ENCODE peak calls at places on chromosome 22, in four cellular contexts. N is colonic mucosa, K is AG08395, X is NCI-H460. H is an unnamed sample.

GRCh38 chr22:39405346-39406085 is 5.9 kb downstream of the TAB1 start:
- DNase-seq in N (no peak), K (peak), X (no peak), H (no peak)

GRCh38 chr22:24128024-24128423 is 53.3 kb upstream of the SUSD2 start:
- DNase-seq in N (no peak), K (no peak), X (no peak), H (no peak)

GRCh38 chr22:40289991-40290459 is 56.3 kb upstream of the ADSL start:
- DNase-seq in N (no peak), K (no peak), X (no peak), H (no peak)

GRCh38 chr22:22825213-22825593 is 62.4 kb upstream of the IGLL5 start:
- DNase-seq in N (no peak), K (no peak), X (no peak), H (no peak)

GRCh38 chr22:35056486-35056885 is 9.5 kb upstream of the ISX start:
- DNase-seq in N (no peak), K (no peak), X (no peak), H (no peak)

GRCh38 chr22:24758164-24758799 is 16.2 kb downstream of the PIWIL3 start:
- DNase-seq in N (peak), K (peak), X (peak), H (no peak)

GRCh38 chr22:27580311-27580897 is 221.2 kb downstream of the MN1 start:
- DNase-seq in N (no peak), K (peak), X (peak), H (no peak)

GRCh38 chr22:36088292-36088691 is 59.7 kb upstream of the RBFOX2 start:
- DNase-seq in N (no peak), K (no peak), X (no peak), H (no peak)

GRCh38 chr22:24894220-24894975 is 52.1 kb downstream of the LHFPL7 start:
- DNase-seq in N (peak), K (peak), X (peak), H (peak)